ENCODE peak calls at places on chromosomes 11 and 22, in nine cellular contexts. C is lower lobe of right lung; F is A549; Z is mucosa of descending colon; M is CD8-positive, alpha-beta T cell; L is sigmoid colon; K is body of pancreas; U is astrocyte; T is cardiac muscle cell. E is an unnamed sample.

GRCh38 chr11:59573216-59573615 is 42.4 kb downstream of the OSBP start:
- DNase-seq in C (no peak), F (no peak), Z (no peak), M (no peak), L (no peak), K (no peak), U (peak; percentile 93), T (no peak), E (no peak)

GRCh38 chr22:30872282-30873041 is 96.1 kb downstream of the MORC2 start:
- DNase-seq in C (peak; percentile 30), F (no peak), Z (peak; percentile 27), M (no peak), L (peak; percentile 42), K (peak; percentile 3), U (no peak), T (no peak), E (no peak)

GRCh38 chr11:34425863-34426262 is 12.9 kb upstream of the CAT start:
- DNase-seq in C (no peak), F (no peak), Z (no peak), M (no peak), L (no peak), K (no peak), U (peak; percentile 5), T (no peak), E (no peak)

GRCh38 chr22:48356731-48357130 is 1470.9 kb downstream of the BRD1 start:
- DNase-seq in C (no peak), F (no peak), Z (no peak), M (no peak), L (peak; percentile 42), K (no peak), U (no peak), T (no peak), E (no peak)

GRCh38 chr11:128455766-128456165 is 131.6 kb downstream of the ETS1 start:
- DNase-seq in C (no peak), F (no peak), Z (no peak), M (no peak), L (no peak), K (no peak), U (no peak), T (peak; percentile 93), E (no peak)

GRCh38 chr11:123239371-123240150 is 44.5 kb upstream of the CLMP start:
- DNase-seq in C (no peak), F (no peak), Z (no peak), M (no peak), L (no peak), K (no peak), U (peak; percentile 49), T (no peak), E (no peak)

GRCh38 chr11:62461740-62462522 is 43.1 kb downstream of the SCGB1A1 start:
- DNase-seq in C (no peak), F (peak; percentile 38), Z (no peak), M (no peak), L (no peak), K (no peak), U (peak; percentile 73), T (no peak), E (no peak)

GRCh38 chr11:120500414-120500936 is 11.1 kb upstream of the GRIK4 start:
- DNase-seq in C (no peak), F (no peak), Z (no peak), M (no peak), L (no peak), K (peak; percentile 9), U (no peak), T (no peak), E (no peak)

GRCh38 chr22:50031189-50032091 is 18.9 kb upstream of the IL17REL start:
- DNase-seq in C (no peak), F (no peak), Z (no peak), M (no peak), L (peak; percentile 62), K (no peak), U (no peak), T (no peak), E (no peak)

GRCh38 chr11:819129-819931 is 616 bp downstream of the PNPLA2 start:
- DNase-seq in C (peak; percentile 95), F (peak; percentile 88), Z (peak; percentile 96), M (peak; percentile 85), L (peak; percentile 97), K (peak; percentile 95), U (peak; percentile 47), T (peak; percentile 98), E (peak; percentile 92)

GRCh38 chr11:74669311-74670160 is 61.7 kb downstream of the CHRDL2 start:
- DNase-seq in C (no peak), F (no peak), Z (no peak), M (no peak), L (no peak), K (no peak), U (no peak), T (no peak), E (no peak)

GRCh38 chr11:19241260-19242183 is 777 bp upstream of the E2F8 start:
- DNase-seq in C (peak; percentile 61), F (peak; percentile 16), Z (peak; percentile 76), M (no peak), L (peak; percentile 66), K (peak; percentile 17), U (no peak), T (peak; percentile 68), E (peak; percentile 40)

GRCh38 chr22:26968873-26969272 is 311.5 kb downstream of the MIAT start:
- DNase-seq in C (no peak), F (no peak), Z (no peak), M (no peak), L (no peak), K (no peak), U (peak; percentile 66), T (no peak), E (no peak)

GRCh38 chr11:117985953-117986887 is at the start of gene IL10RA:
- DNase-seq in C (peak; percentile 93), F (peak; percentile 40), Z (peak; percentile 93), M (peak; percentile 66), L (peak; percentile 91), K (peak; percentile 83), U (peak; percentile 22), T (peak; percentile 85), E (peak; percentile 83)

GRCh38 chr11:75277211-75277805 is 36.7 kb downstream of the TPBGL start:
- DNase-seq in C (no peak), F (no peak), Z (no peak), M (no peak), L (peak; percentile 50), K (no peak), U (no peak), T (no peak), E (no peak)

GRCh38 chr11:130629039-130629438 is 180.6 kb downstream of the ADAMTS15 start:
- DNase-seq in C (no peak), F (no peak), Z (no peak), M (no peak), L (no peak), K (no peak), U (peak; percentile 51), T (no peak), E (peak; percentile 25)

GRCh38 chr11:128434411-128434810 is 152.9 kb downstream of the ETS1 start:
- DNase-seq in C (no peak), F (no peak), Z (no peak), M (no peak), L (no peak), K (no peak), U (no peak), T (no peak), E (no peak)

GRCh38 chr11:6438979-6439571 is 1.7 kb downstream of the HPX start:
- DNase-seq in C (no peak), F (peak; percentile 68), Z (no peak), M (no peak), L (no peak), K (peak; percentile 73), U (peak; percentile 18), T (peak; percentile 68), E (peak; percentile 63)

GRCh38 chr11:12581923-12582322 is 92.3 kb upstream of the TEAD1 start:
- DNase-seq in C (peak; percentile 63), F (peak; percentile 56), Z (no peak), M (no peak), L (no peak), K (no peak), U (peak; percentile 94), T (peak; percentile 71), E (peak; percentile 10)

GRCh38 chr11:85086511-85087284 is 540.4 kb downstream of the DLG2 start:
- DNase-seq in C (no peak), F (no peak), Z (no peak), M (no peak), L (no peak), K (no peak), U (peak; percentile 35), T (no peak), E (no peak)

GRCh38 chr11:37946155-37946766 is 1348.2 kb upstream of the RAG2 start:
- DNase-seq in C (no peak), F (peak; percentile 37), Z (no peak), M (no peak), L (no peak), K (peak; percentile 54), U (peak; percentile 6), T (peak; percentile 42), E (peak; percentile 36)

GRCh38 chr11:65470433-65470832 is 28.4 kb upstream of the MALAT1 start:
- DNase-seq in C (no peak), F (no peak), Z (peak; percentile 29), M (no peak), L (peak; percentile 64), K (no peak), U (no peak), T (no peak), E (no peak)
- H3K4me3 ChIP-seq in C (no peak overlapping the region), F (no peak overlapping the region), Z (no peak overlapping the region), M (no peak overlapping the region), L (no peak overlapping the region), K (no peak overlapping the region), U (no peak overlapping the region), T (no peak overlapping the region), E (no peak overlapping the region)

GRCh38 chr11:69643646-69644045 is 2.7 kb downstream of the CCND1 start:
- DNase-seq in C (no peak), F (no peak), Z (no peak), M (no peak), L (no peak), K (no peak), U (no peak), T (no peak), E (no peak)
- TF ChIP-seq CTCF in C (no peak), F (peak; percentile 47), Z (no peak), M (peak; percentile 24), L (no peak), K (no peak), U (no peak), T (peak; percentile 2), E (no peak)

GRCh38 chr22:23306926-23307325 is 126.6 kb downstream of the BCR start:
- DNase-seq in C (peak; percentile 6), F (no peak), Z (no peak), M (no peak), L (no peak), K (no peak), U (no peak), T (no peak), E (no peak)
- H3K4me3 ChIP-seq in C (no peak overlapping the region), F (no peak overlapping the region), Z (no peak overlapping the region), M (no peak overlapping the region), L (no peak overlapping the region), K (no peak overlapping the region), U (no peak overlapping the region), T (no peak overlapping the region), E (no peak overlapping the region)

DNA sequence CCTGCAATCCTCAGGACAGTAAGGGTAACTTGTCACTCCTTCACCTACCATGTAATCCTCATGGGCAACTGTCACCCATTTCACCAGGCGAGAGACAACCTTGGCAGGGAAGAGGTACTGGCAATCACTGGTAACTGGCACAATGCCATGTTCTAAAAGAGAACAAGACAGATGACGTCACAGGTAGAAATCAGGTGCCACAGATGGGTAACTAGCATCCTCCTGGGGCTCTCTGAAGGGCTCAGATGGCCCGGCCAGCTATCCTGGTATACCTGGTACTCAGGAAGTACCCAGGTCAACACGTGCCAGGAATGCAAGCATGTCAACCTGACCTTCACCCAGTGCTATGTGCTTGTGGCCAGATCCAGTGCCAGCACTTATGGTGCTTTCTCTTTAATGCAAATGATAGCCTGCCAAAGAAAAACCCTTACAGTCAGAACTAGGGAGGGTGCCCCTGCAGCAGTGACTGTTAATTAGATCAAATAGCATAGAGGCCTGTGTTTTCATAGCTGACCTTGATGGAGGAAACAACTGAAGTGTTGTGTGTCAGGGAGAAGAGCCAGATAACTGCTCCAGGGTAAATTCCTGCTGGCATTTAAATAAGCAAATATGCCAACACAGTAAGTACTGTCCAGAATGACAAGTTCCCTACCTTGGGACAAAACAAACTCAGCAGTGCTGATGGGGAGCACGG is 36.2 kb downstream of the THOC5 start:
- DNase-seq in C (no peak), F (no peak), Z (no peak), M (no peak), L (no peak), K (peak; percentile 26), U (no peak), T (no peak), E (no peak)
- TF ChIP-seq CTCF in C (no peak), F (no peak), Z (no peak), M (no peak), L (no peak), K (no peak), U (no peak), T (no peak), E (no peak)